ENCODE peak calls at places on chromosomes 6 and 20, in six cellular contexts. Q is kidney, U is tibial artery, F is foreskin keratinocyte, H is A549, G is right atrium auricular region. T is an unnamed sample.

GRCh38 chr6:84588697-84589080 is 175.7 kb downstream of the TBX18 start:
- DNase-seq in H (no peak), F (no peak), Q (no peak), G (no peak), U (no peak), T (no peak)

GRCh38 chr20:34639755-34640222 is 37.1 kb downstream of the PIGU start:
- DNase-seq in U (no peak), H (no peak), F (no peak), Q (no peak), G (no peak), T (no peak)

GRCh38 chr6:48136856-48137255 is 25.9 kb upstream of the PTCHD4 start:
- DNase-seq in G (no peak), H (no peak), U (no peak), Q (no peak), F (no peak), T (no peak)

GRCh38 chr20:57579898-57580447 is 19.1 kb downstream of the PCK1 start:
- DNase-seq in U (no peak), Q (no peak), F (no peak), H (no peak), G (no peak), T (no peak)

GRCh38 chr20:15033269-15033668 is 695.9 kb upstream of the FLRT3 start:
- DNase-seq in Q (no peak), F (no peak), G (no peak), H (no peak), U (no peak), T (no peak)

GRCh38 chr6:151082079-151082478 is 157.7 kb upstream of the AKAP12 start:
- DNase-seq in U (no peak), Q (no peak), G (no peak), F (peak; percentile 73), H (peak; percentile 12), T (no peak)

GRCh38 chr6:75084872-75085381 is 120.9 kb downstream of the COL12A1 start:
- DNase-seq in G (no peak), H (no peak), U (no peak), Q (peak; percentile 79), F (no peak), T (peak; percentile 90)

GRCh38 chr6:89818977-89819335 is 638 bp downstream of the MDN1 start:
- DNase-seq in Q (no peak), G (no peak), F (peak; percentile 42), H (no peak), U (no peak), T (no peak)

GRCh38 chr20:57805784-57806183 is 96.0 kb upstream of the PMEPA1 start:
- DNase-seq in F (no peak), H (no peak), G (no peak), U (no peak), Q (no peak), T (no peak)

GRCh38 chr6:37209461-37210205 is 39.7 kb downstream of the PIM1 start:
- DNase-seq in G (no peak), F (no peak), H (no peak), Q (no peak), U (no peak), T (no peak)

GRCh38 chr6:150773969-150774368 is 91.5 kb upstream of the MTHFD1L start:
- DNase-seq in Q (no peak), H (no peak), G (no peak), U (no peak), F (no peak), T (no peak)

GRCh38 chr6:3231213-3232016 is 4.0 kb upstream of the TUBB2B start:
- DNase-seq in G (peak; percentile 79), F (no peak), H (peak; percentile 62), U (peak; percentile 84), Q (peak; percentile 87), T (no peak)

GRCh38 chr20:18019068-18019467 is 38.6 kb downstream of the OVOL2 start:
- DNase-seq in F (no peak), Q (no peak), H (peak; percentile 36), G (no peak), U (no peak), T (no peak)

GRCh38 chr6:11410539-11411307 is 126.8 kb upstream of the TMEM170B start:
- DNase-seq in U (no peak), F (no peak), H (no peak), G (no peak), Q (no peak), T (no peak)

GRCh38 chr6:163813979-163814493 is 399.5 kb downstream of the QKI start:
- DNase-seq in F (no peak), H (no peak), G (no peak), Q (no peak), U (no peak), T (no peak)

GRCh38 chr6:163815796-163816195 is 401.3 kb downstream of the QKI start:
- DNase-seq in U (no peak), F (no peak), Q (no peak), G (no peak), H (no peak), T (no peak)

GRCh38 chr6:163816441-163816840 is 401.9 kb downstream of the QKI start:
- DNase-seq in H (no peak), U (no peak), Q (no peak), F (no peak), G (no peak), T (no peak)

GRCh38 chr6:163811317-163811716 is 396.8 kb downstream of the QKI start:
- DNase-seq in Q (no peak), F (no peak), H (no peak), G (no peak), U (no peak), T (no peak)

GRCh38 chr6:163814494-163815364 is 400.2 kb downstream of the QKI start:
- DNase-seq in H (peak; percentile 25), U (peak; percentile 28), F (no peak), Q (no peak), G (no peak), T (no peak)
- TF ChIP-seq CTCF in H (no peak), U (no peak), F (no peak), Q (no peak), G (no peak), T (peak; percentile 40)

GRCh38 chr6:35804996-35805736 is at the start of gene LHFPL5:
- DNase-seq in H (peak; percentile 54), G (no peak), F (no peak), Q (peak; percentile 81), U (no peak), T (no peak)
- TF ChIP-seq CTCF in H (no peak), G (no peak), F (no peak), Q (no peak), U (no peak), T (peak; percentile 15)

GRCh38 chr20:31918471-31919105 is 33.3 kb downstream of the PDRG1 start:
- DNase-seq in F (no peak), Q (no peak), G (no peak), U (no peak), H (no peak), T (peak; percentile 54)
- TF ChIP-seq CTCF in F (no peak), Q (no peak), G (no peak), U (no peak), H (no peak), T (no peak)

DNA sequence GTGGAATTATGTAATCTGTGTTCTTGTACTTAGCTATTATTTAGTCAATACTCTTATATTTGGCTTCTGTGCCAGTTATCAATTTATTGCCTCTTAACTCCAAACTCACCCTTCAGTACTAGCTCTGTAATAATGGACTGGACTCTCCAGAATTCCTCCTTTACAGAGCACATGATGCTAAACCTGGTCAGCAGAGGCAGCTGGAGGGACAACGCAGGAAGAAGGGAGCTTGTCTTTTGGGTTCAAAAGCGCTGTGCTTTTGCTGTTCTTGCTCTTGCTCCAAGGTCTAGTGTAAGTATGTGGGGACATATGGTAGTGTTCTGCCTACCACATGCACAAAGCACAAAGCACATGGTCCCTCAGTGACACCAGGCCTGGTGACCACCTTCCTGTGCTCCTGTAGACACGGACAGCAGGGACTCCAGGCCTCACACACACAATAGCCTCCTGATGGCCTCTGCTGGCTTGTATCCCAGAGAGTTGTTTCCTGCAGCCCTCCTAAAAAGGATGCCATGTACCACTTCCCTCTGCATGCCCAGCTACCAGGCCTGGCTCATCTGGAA is 46.1 kb downstream of the CHD6 start:
- DNase-seq in Q (no peak), U (no peak), G (no peak), F (no peak), H (no peak), T (no peak)
- TF ChIP-seq CTCF in Q (peak; percentile 27), U (no peak), G (peak; percentile 31), F (peak; percentile 44), H (no peak), T (no peak)